ENCODE peak calls at places on chromosomes 5 and 9, in six cellular contexts. One of them, this sample, is unnamed.

GRCh38 chr5:59086024-59086423 is 503.1 kb downstream of the RAB3C start:
- DNase-seq in WTC11: no peak
- DNase-seq in HEK293T: no peak
- DNase-seq in H1: no peak
- DNase-seq in K562: no peak
- DNase-seq in HepG2: no peak
- DNase-seq in this sample: no peak

GRCh38 chr5:39570418-39571027 is 145.7 kb upstream of the DAB2 start:
- DNase-seq in WTC11: no peak
- DNase-seq in HEK293T: peak; percentile 10
- DNase-seq in H1: no peak
- DNase-seq in K562: peak; percentile 25
- DNase-seq in HepG2: peak; percentile 24
- DNase-seq in this sample: peak; percentile 31

GRCh38 chr9:120862452-120862851 is 14.5 kb downstream of the PHF19 start:
- DNase-seq in WTC11: no peak
- DNase-seq in HEK293T: no peak
- DNase-seq in H1: no peak
- DNase-seq in K562: no peak
- DNase-seq in HepG2: no peak
- DNase-seq in this sample: no peak

GRCh38 chr9:115058684-115059315 is 59.2 kb downstream of the TNC start:
- DNase-seq in WTC11: no peak
- DNase-seq in HEK293T: no peak
- DNase-seq in H1: no peak
- DNase-seq in K562: no peak
- DNase-seq in HepG2: no peak
- DNase-seq in this sample: no peak

GRCh38 chr5:141941307-141941706 is 16.7 kb downstream of the PCDH12 start:
- DNase-seq in WTC11: no peak
- DNase-seq in HEK293T: no peak
- DNase-seq in H1: no peak
- DNase-seq in K562: no peak
- DNase-seq in HepG2: no peak
- DNase-seq in this sample: no peak

GRCh38 chr5:88045931-88046461 is 222.6 kb downstream of the TMEM161B start:
- DNase-seq in WTC11: no peak
- DNase-seq in HEK293T: no peak
- DNase-seq in H1: no peak
- DNase-seq in K562: no peak
- DNase-seq in HepG2: no peak
- DNase-seq in this sample: no peak

GRCh38 chr9:126952180-126952960 is 37.8 kb downstream of the RALGPS1 start:
- DNase-seq in WTC11: no peak
- DNase-seq in HEK293T: no peak
- DNase-seq in H1: no peak
- DNase-seq in K562: no peak
- DNase-seq in HepG2: no peak
- DNase-seq in this sample: no peak

GRCh38 chr5:160315968-160316367 is 3.6 kb upstream of the CCNJL start:
- DNase-seq in WTC11: no peak
- DNase-seq in HEK293T: no peak
- DNase-seq in H1: no peak
- DNase-seq in K562: no peak
- DNase-seq in HepG2: peak; percentile 85
- DNase-seq in this sample: peak; percentile 68

DNA sequence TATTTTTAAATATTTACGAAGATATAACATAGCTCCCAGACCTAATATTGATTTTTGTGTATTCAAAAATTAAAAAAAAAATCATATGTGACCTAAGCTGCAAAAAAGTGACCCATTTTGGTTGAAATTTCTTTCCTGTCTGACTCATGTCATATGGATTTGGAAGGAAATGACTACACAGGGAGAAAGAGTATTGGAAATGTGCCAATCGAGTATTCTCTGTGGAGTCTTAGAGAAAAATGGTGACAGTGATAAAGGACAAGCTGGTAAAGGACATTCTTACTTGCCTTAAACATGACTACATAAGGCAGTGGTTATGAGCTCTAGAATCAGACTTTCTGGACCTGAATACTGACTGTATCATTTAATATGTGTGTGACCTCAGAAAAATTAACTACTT is 262.9 kb upstream of the PTPRD start:
- DNase-seq in WTC11: no peak
- DNase-seq in HEK293T: no peak
- DNase-seq in H1: no peak
- DNase-seq in K562: no peak
- DNase-seq in HepG2: no peak
- DNase-seq in this sample: no peak
- TF ChIP-seq SP1 in WTC11: no peak
- TF ChIP-seq SP1 in HEK293T: no peak
- TF ChIP-seq SP1 in H1: no peak
- TF ChIP-seq SP1 in K562: no peak
- TF ChIP-seq SP1 in HepG2: no peak
- TF ChIP-seq SP1 in this sample: no peak

GRCh38 chr5:82105457-82105856 is 133.6 kb downstream of the ATG10 start:
- DNase-seq in WTC11: no peak
- DNase-seq in HEK293T: no peak
- DNase-seq in H1: no peak
- DNase-seq in K562: no peak
- DNase-seq in HepG2: no peak
- DNase-seq in this sample: no peak

GRCh38 chr5:82107277-82107676 is 135.5 kb downstream of the ATG10 start:
- DNase-seq in WTC11: no peak
- DNase-seq in HEK293T: no peak
- DNase-seq in H1: no peak
- DNase-seq in K562: no peak
- DNase-seq in HepG2: no peak
- DNase-seq in this sample: no peak

GRCh38 chr5:82106806-82107205 is 135.0 kb downstream of the ATG10 start:
- DNase-seq in WTC11: no peak
- DNase-seq in HEK293T: no peak
- DNase-seq in H1: no peak
- DNase-seq in K562: no peak
- DNase-seq in HepG2: no peak
- DNase-seq in this sample: no peak

GRCh38 chr5:82104872-82105271 is 133.0 kb downstream of the ATG10 start:
- DNase-seq in WTC11: no peak
- DNase-seq in HEK293T: no peak
- DNase-seq in H1: no peak
- DNase-seq in K562: no peak
- DNase-seq in HepG2: no peak
- DNase-seq in this sample: no peak

GRCh38 chr5:82106207-82106606 is 134.4 kb downstream of the ATG10 start:
- DNase-seq in WTC11: no peak
- DNase-seq in HEK293T: no peak
- DNase-seq in H1: no peak
- DNase-seq in K562: no peak
- DNase-seq in HepG2: peak; percentile 19
- DNase-seq in this sample: no peak
- TF ChIP-seq SP1 in WTC11: no peak
- TF ChIP-seq SP1 in HEK293T: no peak
- TF ChIP-seq SP1 in H1: no peak
- TF ChIP-seq SP1 in K562: no peak
- TF ChIP-seq SP1 in HepG2: no peak
- TF ChIP-seq SP1 in this sample: no peak

DNA sequence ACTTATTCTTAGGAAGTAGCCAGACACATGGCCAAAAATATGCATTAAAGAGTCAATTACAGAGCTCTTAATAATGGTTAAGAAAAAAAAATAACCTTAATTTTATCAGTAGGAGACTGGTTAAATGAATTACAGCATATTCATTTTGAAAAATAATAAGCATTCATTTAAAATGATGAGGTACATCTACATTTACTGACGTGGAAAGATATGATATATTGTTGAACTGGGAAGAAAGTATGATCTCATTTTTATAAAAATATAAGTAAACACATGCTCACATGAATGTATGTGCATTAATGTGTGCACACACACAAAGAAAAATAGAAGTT is 250.3 kb downstream of the ENC1 start:
- DNase-seq in WTC11: no peak
- DNase-seq in HEK293T: no peak
- DNase-seq in H1: no peak
- DNase-seq in K562: no peak
- DNase-seq in HepG2: no peak
- DNase-seq in this sample: no peak
- TF ChIP-seq SP1 in WTC11: no peak
- TF ChIP-seq SP1 in HEK293T: no peak
- TF ChIP-seq SP1 in H1: no peak
- TF ChIP-seq SP1 in K562: no peak
- TF ChIP-seq SP1 in HepG2: no peak
- TF ChIP-seq SP1 in this sample: no peak

GRCh38 chr9:7560669-7561305 is 238.8 kb downstream of the DMAC1 start:
- DNase-seq in WTC11: no peak
- DNase-seq in HEK293T: no peak
- DNase-seq in H1: no peak
- DNase-seq in K562: no peak
- DNase-seq in HepG2: no peak
- DNase-seq in this sample: no peak
- TF ChIP-seq SP1 in WTC11: no peak
- TF ChIP-seq SP1 in HEK293T: no peak
- TF ChIP-seq SP1 in H1: no peak
- TF ChIP-seq SP1 in K562: no peak
- TF ChIP-seq SP1 in HepG2: no peak
- TF ChIP-seq SP1 in this sample: no peak

GRCh38 chr9:134403682-134404301 is 77.5 kb downstream of the RXRA start:
- DNase-seq in WTC11: no peak
- DNase-seq in HEK293T: no peak
- DNase-seq in H1: no peak
- DNase-seq in K562: no peak
- DNase-seq in HepG2: no peak
- DNase-seq in this sample: no peak
- TF ChIP-seq SP1 in WTC11: no peak
- TF ChIP-seq SP1 in HEK293T: no peak
- TF ChIP-seq SP1 in H1: no peak
- TF ChIP-seq SP1 in K562: no peak
- TF ChIP-seq SP1 in HepG2: no peak
- TF ChIP-seq SP1 in this sample: no peak

GRCh38 chr5:167050568-167051214 is 1240.8 kb upstream of the WWC1 start:
- DNase-seq in WTC11: peak; percentile 57
- DNase-seq in HEK293T: no peak
- DNase-seq in H1: no peak
- DNase-seq in K562: no peak
- DNase-seq in HepG2: no peak
- DNase-seq in this sample: no peak
- TF ChIP-seq SP1 in WTC11: no peak
- TF ChIP-seq SP1 in HEK293T: no peak
- TF ChIP-seq SP1 in H1: no peak
- TF ChIP-seq SP1 in K562: no peak
- TF ChIP-seq SP1 in HepG2: no peak
- TF ChIP-seq SP1 in this sample: no peak

GRCh38 chr5:126430631-126431030 is 7.4 kb downstream of the GRAMD2B start:
- DNase-seq in WTC11: no peak
- DNase-seq in HEK293T: no peak
- DNase-seq in H1: no peak
- DNase-seq in K562: no peak
- DNase-seq in HepG2: no peak
- DNase-seq in this sample: no peak

GRCh38 chr5:126437706-126438105 is 14.5 kb downstream of the GRAMD2B start:
- DNase-seq in WTC11: no peak
- DNase-seq in HEK293T: no peak
- DNase-seq in H1: no peak
- DNase-seq in K562: no peak
- DNase-seq in HepG2: no peak
- DNase-seq in this sample: no peak

GRCh38 chr5:126435261-126435660 is 12.1 kb downstream of the GRAMD2B start:
- DNase-seq in WTC11: no peak
- DNase-seq in HEK293T: no peak
- DNase-seq in H1: no peak
- DNase-seq in K562: no peak
- DNase-seq in HepG2: no peak
- DNase-seq in this sample: no peak

GRCh38 chr5:126435714-126436113 is 12.5 kb downstream of the GRAMD2B start:
- DNase-seq in WTC11: no peak
- DNase-seq in HEK293T: no peak
- DNase-seq in H1: no peak
- DNase-seq in K562: no peak
- DNase-seq in HepG2: no peak
- DNase-seq in this sample: no peak

DNA sequence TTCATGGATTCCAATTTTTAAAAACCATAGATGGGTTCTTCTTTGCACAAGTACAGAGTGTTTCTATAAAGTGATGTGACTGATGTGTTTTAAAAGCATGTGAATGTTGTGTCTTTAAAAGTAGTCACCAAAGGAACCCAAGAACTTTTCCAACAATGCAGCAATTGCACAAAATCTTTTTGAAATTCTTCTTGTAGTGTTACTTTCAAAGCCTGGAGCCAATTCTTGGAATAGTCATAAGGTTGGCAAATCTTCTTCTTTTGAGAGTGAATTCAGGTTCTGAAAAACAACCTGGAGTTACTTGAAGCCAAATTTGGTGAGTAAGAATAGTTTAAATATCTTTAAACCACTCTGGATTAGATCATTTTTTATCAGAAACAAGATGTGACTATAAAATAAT is 10.5 kb downstream of the GRAMD2B start:
- DNase-seq in WTC11: no peak
- DNase-seq in HEK293T: no peak
- DNase-seq in H1: no peak
- DNase-seq in K562: no peak
- DNase-seq in HepG2: no peak
- DNase-seq in this sample: no peak
- TF ChIP-seq SP1 in WTC11: no peak
- TF ChIP-seq SP1 in HEK293T: no peak
- TF ChIP-seq SP1 in H1: no peak
- TF ChIP-seq SP1 in K562: no peak
- TF ChIP-seq SP1 in HepG2: no peak
- TF ChIP-seq SP1 in this sample: no peak

DNA sequence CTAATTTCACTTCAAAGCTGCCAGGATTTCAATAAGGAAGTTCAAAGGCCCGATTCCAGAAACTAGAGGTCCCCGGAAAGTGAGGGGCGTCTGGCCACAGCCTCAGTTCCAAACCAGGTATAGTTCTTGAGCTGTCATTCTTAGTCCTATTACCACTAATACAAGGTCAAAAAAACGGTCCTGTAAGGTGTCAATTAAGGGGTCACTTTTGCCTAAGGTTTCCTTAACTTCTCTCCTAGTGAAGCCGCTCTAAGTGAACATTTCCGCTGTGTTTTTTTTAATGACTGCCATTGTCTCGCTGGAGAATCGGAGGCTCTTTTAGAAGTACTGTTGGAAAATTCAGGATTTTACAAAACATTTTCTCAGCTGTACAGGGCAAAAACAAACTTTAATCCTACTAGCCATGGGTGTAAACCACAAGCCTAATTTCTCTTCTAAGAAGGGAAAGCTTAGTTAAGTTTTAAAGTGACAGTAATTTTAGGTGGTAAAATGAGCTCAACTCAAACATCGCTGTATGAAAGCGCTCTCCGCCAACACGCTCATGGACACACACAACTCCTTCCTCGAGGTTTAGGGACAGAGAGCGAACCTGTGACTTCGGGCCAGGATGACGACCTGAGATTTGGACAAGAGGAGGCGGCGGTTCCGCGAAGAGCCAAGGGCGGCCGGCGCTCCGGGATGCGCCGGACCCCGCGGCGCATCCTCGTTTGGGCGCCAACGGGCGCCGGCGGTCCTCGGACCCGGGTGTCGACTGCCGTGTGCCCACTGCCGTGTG is 76.7 kb upstream of the IFNE start:
- DNase-seq in WTC11: peak; percentile 22
- DNase-seq in HEK293T: peak; percentile 50
- DNase-seq in H1: no peak
- DNase-seq in K562: no peak
- DNase-seq in HepG2: no peak
- DNase-seq in this sample: no peak
- TF ChIP-seq SP1 in WTC11: no peak
- TF ChIP-seq SP1 in HEK293T: no peak
- TF ChIP-seq SP1 in H1: no peak
- TF ChIP-seq SP1 in K562: no peak
- TF ChIP-seq SP1 in HepG2: no peak
- TF ChIP-seq SP1 in this sample: no peak